ENCODE peak calls at places on chromosome 17, in seven cellular contexts. Y is left ventricle myocardium inferior, M is upper lobe of right lung, A is HFF-Myc, H is body of pancreas, N is cardiac fibroblast, W is fibroblast of pulmonary artery. U is an unnamed sample.

GRCh38 chr17:75783069-75783783 is 1.4 kb upstream of the UNK start:
- DNase-seq in Y (no peak), M (no peak), A (no peak), H (no peak), N (peak), W (peak), U (peak)

GRCh38 chr17:68200689-68201424 is 47.0 kb upstream of the AMZ2 start:
- DNase-seq in Y (peak), M (peak), A (peak), H (peak), N (peak), W (peak), U (peak)

GRCh38 chr17:80248894-80249710 is 11.6 kb upstream of the RNF213 start:
- DNase-seq in Y (no peak), M (no peak), A (no peak), H (no peak), N (no peak), W (no peak), U (no peak)

GRCh38 chr17:29143894-29144293 is 36.3 kb downstream of the MYO18A start:
- DNase-seq in Y (no peak), M (no peak), A (no peak), H (no peak), N (peak), W (no peak), U (peak)

GRCh38 chr17:60740584-60740983 is 62.9 kb downstream of the BCAS3 start:
- DNase-seq in Y (no peak), M (no peak), A (no peak), H (no peak), N (no peak), W (no peak), U (no peak)

GRCh38 chr17:69335018-69335417 is 8.1 kb upstream of the ABCA5 start:
- DNase-seq in Y (no peak), M (no peak), A (no peak), H (no peak), N (peak), W (peak), U (peak)

GRCh38 chr17:76480676-76481075 is 13.3 kb downstream of the AANAT start:
- DNase-seq in Y (no peak), M (no peak), A (no peak), H (no peak), N (no peak), W (no peak), U (no peak)

GRCh38 chr17:45790296-45790922 is 6.3 kb downstream of the CRHR1 start:
- DNase-seq in Y (no peak), M (no peak), A (no peak), H (peak), N (no peak), W (peak), U (peak)

GRCh38 chr17:35146214-35146833 is 1.3 kb upstream of the UNC45B start:
- DNase-seq in Y (no peak), M (no peak), A (no peak), H (no peak), N (no peak), W (no peak), U (no peak)

GRCh38 chr17:21532763-21533385 is 156.7 kb downstream of the KCNJ12 start:
- DNase-seq in Y (no peak), M (no peak), A (no peak), H (no peak), N (no peak), W (no peak), U (no peak)

GRCh38 chr17:45221997-45222272 is 250 bp downstream of the FMNL1 start:
- DNase-seq in Y (no peak), M (no peak), A (no peak), H (no peak), N (no peak), W (no peak), U (no peak)

GRCh38 chr17:78529871-78530670 is 47.1 kb downstream of the DNAH17 start:
- DNase-seq in Y (no peak), M (peak), A (no peak), H (peak), N (no peak), W (no peak), U (no peak)

GRCh38 chr17:53168413-53168812 is 654.3 kb upstream of the KIF2B start:
- DNase-seq in Y (no peak), M (no peak), A (no peak), H (no peak), N (no peak), W (no peak), U (no peak)

GRCh38 chr17:50565559-50566350 is 5.2 kb downstream of the CACNA1G start:
- DNase-seq in Y (no peak), M (no peak), A (no peak), H (no peak), N (peak), W (peak), U (no peak)

GRCh38 chr17:79027274-79027924 is 3.4 kb downstream of the C1QTNF1 start:
- DNase-seq in Y (no peak), M (peak), A (no peak), H (peak), N (peak), W (peak), U (no peak)

GRCh38 chr17:8312726-8313600 is 2.9 kb downstream of the ARHGEF15 start:
- DNase-seq in Y (no peak), M (no peak), A (no peak), H (no peak), N (no peak), W (no peak), U (no peak)

GRCh38 chr17:4833941-4834501 is 881 bp downstream of the MINK1 start:
- DNase-seq in Y (no peak), M (peak), A (peak), H (peak), N (peak), W (peak), U (peak)

GRCh38 chr17:7293821-7294613 is 422 bp downstream of the YBX2 start:
- DNase-seq in Y (no peak), M (peak), A (no peak), H (peak), N (no peak), W (no peak), U (no peak)

GRCh38 chr17:7882068-7882467 is 6.5 kb upstream of the CHD3 start:
- DNase-seq in Y (no peak), M (no peak), A (no peak), H (no peak), N (no peak), W (no peak), U (no peak)

GRCh38 chr17:4540224-4541040 is 14.8 kb downstream of the MYBBP1A start:
- DNase-seq in Y (no peak), M (no peak), A (no peak), H (peak), N (no peak), W (no peak), U (no peak)

GRCh38 chr17:50171371-50172071 is 5.7 kb downstream of the SGCA start:
- DNase-seq in Y (no peak), M (no peak), A (no peak), H (no peak), N (no peak), W (no peak), U (no peak)

GRCh38 chr17:72104164-72104862 is 16.5 kb upstream of the SOX9 start:
- DNase-seq in Y (peak), M (no peak), A (no peak), H (no peak), N (peak), W (peak), U (no peak)

GRCh38 chr17:69608808-69609494 is 194.5 kb downstream of the MAP2K6 start:
- DNase-seq in Y (no peak), M (no peak), A (peak), H (peak), N (peak), W (peak), U (peak)

GRCh38 chr17:79850571-79851460 is 11.6 kb upstream of the CBX4 start:
- DNase-seq in Y (no peak), M (no peak), A (no peak), H (no peak), N (no peak), W (no peak), U (peak)

GRCh38 chr17:17780941-17781590 is 55.7 kb downstream of the SREBF1 start:
- DNase-seq in Y (no peak), M (no peak), A (peak), H (peak), N (peak), W (peak), U (no peak)

GRCh38 chr17:42754782-42755181 is 6.2 kb upstream of the RAMP2 start:
- DNase-seq in Y (peak), M (no peak), A (no peak), H (peak), N (peak), W (peak), U (no peak)

GRCh38 chr17:2107506-2107905 is 52.6 kb downstream of the HIC1 start:
- DNase-seq in Y (no peak), M (no peak), A (no peak), H (no peak), N (no peak), W (no peak), U (no peak)

GRCh38 chr17:2106308-2106707 is 51.4 kb downstream of the HIC1 start:
- DNase-seq in Y (no peak), M (no peak), A (no peak), H (no peak), N (peak), W (no peak), U (no peak)

GRCh38 chr17:2108170-2108569 is 53.3 kb downstream of the HIC1 start:
- DNase-seq in Y (no peak), M (no peak), A (no peak), H (no peak), N (no peak), W (no peak), U (peak)

GRCh38 chr17:2105663-2106062 is 50.8 kb downstream of the HIC1 start:
- DNase-seq in Y (no peak), M (no peak), A (no peak), H (no peak), N (no peak), W (no peak), U (no peak)

GRCh38 chr17:2107050-2107449 is 52.1 kb downstream of the HIC1 start:
- DNase-seq in Y (no peak), M (no peak), A (no peak), H (no peak), N (no peak), W (no peak), U (no peak)
- TF ChIP-seq CTCF in Y (no peak), M (no peak), A (no peak), H (no peak), N (no peak), W (no peak), U (no peak)

GRCh38 chr17:73494955-73495349 is 149.3 kb downstream of the SDK2 start:
- DNase-seq in Y (no peak), M (no peak), A (no peak), H (no peak), N (no peak), W (no peak), U (no peak)

GRCh38 chr17:73494096-73494954 is 149.9 kb downstream of the SDK2 start:
- DNase-seq in Y (no peak), M (no peak), A (no peak), H (no peak), N (no peak), W (no peak), U (no peak)

GRCh38 chr17:73498176-73498575 is 146.1 kb downstream of the SDK2 start:
- DNase-seq in Y (no peak), M (no peak), A (no peak), H (no peak), N (no peak), W (no peak), U (no peak)

GRCh38 chr17:73497721-73498120 is 146.5 kb downstream of the SDK2 start:
- DNase-seq in Y (no peak), M (no peak), A (no peak), H (no peak), N (no peak), W (no peak), U (no peak)

DNA sequence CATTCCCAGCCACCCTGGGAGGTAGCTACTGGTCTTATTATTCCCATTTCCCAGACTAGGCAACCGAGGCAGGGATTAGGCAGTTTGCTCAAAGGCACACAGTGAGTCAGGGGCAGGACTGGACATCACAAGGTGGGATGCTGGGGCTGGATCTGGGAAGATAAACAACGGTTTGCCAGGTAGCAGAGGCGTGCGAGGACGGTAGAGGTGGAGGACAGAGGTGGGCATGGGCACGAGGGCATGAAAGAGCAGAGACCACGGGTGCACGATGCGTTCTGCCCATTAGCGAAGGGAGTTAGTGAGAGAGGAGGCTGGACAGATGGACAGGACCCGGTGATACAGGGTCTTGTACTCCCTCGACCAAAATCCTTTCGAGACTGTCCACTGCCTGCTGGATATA is 148.0 kb downstream of the SDK2 start:
- DNase-seq in Y (no peak), M (no peak), A (no peak), H (no peak), N (no peak), W (no peak), U (no peak)
- H3K4me3 ChIP-seq in Y (no peak), M (no peak), A (no peak), H (no peak), N (no peak), W (no peak), U (no peak)

GRCh38 chr17:81929253-81930141 is 2.0 kb upstream of the MAFG start:
- DNase-seq in Y (no peak), M (no peak), A (no peak), H (no peak), N (no peak), W (no peak), U (no peak)

GRCh38 chr17:81927145-81927652 is 336 bp downstream of the MAFG start:
- DNase-seq in Y (peak), M (no peak), A (no peak), H (no peak), N (no peak), W (no peak), U (no peak)

GRCh38 chr17:81926451-81927144 is 937 bp downstream of the MAFG start:
- DNase-seq in Y (peak), M (peak), A (no peak), H (peak), N (peak), W (peak), U (peak)

GRCh38 chr17:81928497-81929252 is 1.1 kb upstream of the MAFG start:
- DNase-seq in Y (peak), M (no peak), A (no peak), H (no peak), N (no peak), W (no peak), U (no peak)

GRCh38 chr17:81927653-81928496 is at the start of gene MAFG:
- DNase-seq in Y (peak), M (peak), A (peak), H (peak), N (peak), W (peak), U (peak)
- TF ChIP-seq CTCF in Y (peak), M (peak), A (peak), H (no peak), N (peak), W (peak), U (peak)

DNA sequence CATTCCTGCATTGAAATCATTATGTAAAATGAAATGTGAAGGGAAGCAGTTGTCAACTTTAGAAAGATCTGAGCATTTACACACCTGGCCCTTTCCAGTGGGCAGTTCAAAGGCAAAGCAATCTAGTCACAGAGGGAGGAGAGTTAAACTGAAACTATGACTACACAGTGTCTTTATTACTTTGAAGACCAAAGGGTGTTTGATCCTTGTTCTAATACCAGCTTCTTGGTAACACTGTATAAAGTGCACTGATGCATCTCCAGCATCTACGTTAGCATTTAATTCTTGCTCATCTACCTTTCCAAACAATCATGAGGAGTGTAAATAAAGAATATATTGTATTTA is 100.3 kb upstream of the MED13 start:
- DNase-seq in Y (no peak), M (no peak), A (no peak), H (no peak), N (no peak), W (no peak), U (no peak)
- H3K4me3 ChIP-seq in Y (no peak), M (no peak), A (no peak), H (no peak), N (no peak), W (no peak), U (no peak)